ENCODE peak calls at places on chromosomes 6 and 20, in six cellular contexts. One of them, this sample, is unnamed.

GRCh38 chr6:11968241-11968806 is 43.8 kb upstream of the HIVEP1 start:
- DNase-seq in WTC11: no peak
- DNase-seq in fibroblast of pulmonary artery: no peak
- DNase-seq in HFFc6: no peak
- DNase-seq in astrocyte of the spinal cord: no peak
- DNase-seq in right lobe of liver: no peak
- DNase-seq in this sample: no peak

GRCh38 chr6:141667580-141668309 is 465.0 kb upstream of the GJE1 start:
- DNase-seq in WTC11: no peak
- DNase-seq in fibroblast of pulmonary artery: peak; percentile 22
- DNase-seq in HFFc6: peak; percentile 12
- DNase-seq in astrocyte of the spinal cord: peak; percentile 24
- DNase-seq in right lobe of liver: no peak
- DNase-seq in this sample: no peak

GRCh38 chr6:31945507-31946369 is at the start of gene CFB:
- DNase-seq in WTC11: peak; percentile 44
- DNase-seq in fibroblast of pulmonary artery: peak; percentile 90
- DNase-seq in HFFc6: peak; percentile 78
- DNase-seq in astrocyte of the spinal cord: peak; percentile 70
- DNase-seq in right lobe of liver: peak; percentile 96
- DNase-seq in this sample: peak; percentile 87

GRCh38 chr6:144310761-144311160 is 25.6 kb downstream of the UTRN start:
- DNase-seq in WTC11: no peak
- DNase-seq in fibroblast of pulmonary artery: no peak
- DNase-seq in HFFc6: no peak
- DNase-seq in astrocyte of the spinal cord: no peak
- DNase-seq in right lobe of liver: no peak
- DNase-seq in this sample: no peak

GRCh38 chr6:22642254-22642653 is 72.9 kb downstream of the HDGFL1 start:
- DNase-seq in WTC11: no peak
- DNase-seq in fibroblast of pulmonary artery: peak; percentile 9
- DNase-seq in HFFc6: no peak
- DNase-seq in astrocyte of the spinal cord: peak; percentile 46
- DNase-seq in right lobe of liver: no peak
- DNase-seq in this sample: no peak

GRCh38 chr20:47764154-47764734 is 21.0 kb downstream of the SULF2 start:
- DNase-seq in WTC11: no peak
- DNase-seq in fibroblast of pulmonary artery: no peak
- DNase-seq in HFFc6: no peak
- DNase-seq in astrocyte of the spinal cord: no peak
- DNase-seq in right lobe of liver: no peak
- DNase-seq in this sample: no peak

GRCh38 chr6:11869656-11870340 is 91.2 kb upstream of the ADTRP start:
- DNase-seq in WTC11: no peak
- DNase-seq in fibroblast of pulmonary artery: peak; percentile 78
- DNase-seq in HFFc6: no peak
- DNase-seq in astrocyte of the spinal cord: peak; percentile 81
- DNase-seq in right lobe of liver: peak; percentile 84
- DNase-seq in this sample: no peak

GRCh38 chr6:16358531-16359138 is 120.2 kb downstream of the GMPR start:
- DNase-seq in WTC11: no peak
- DNase-seq in fibroblast of pulmonary artery: no peak
- DNase-seq in HFFc6: no peak
- DNase-seq in astrocyte of the spinal cord: no peak
- DNase-seq in right lobe of liver: no peak
- DNase-seq in this sample: no peak

GRCh38 chr6:7087066-7087465 is 20.7 kb upstream of the RREB1 start:
- DNase-seq in WTC11: no peak
- DNase-seq in fibroblast of pulmonary artery: peak; percentile 25
- DNase-seq in HFFc6: peak; percentile 22
- DNase-seq in astrocyte of the spinal cord: peak; percentile 41
- DNase-seq in right lobe of liver: no peak
- DNase-seq in this sample: no peak

GRCh38 chr6:106360410-106360988 is at the start of gene CRYBG1:
- DNase-seq in WTC11: peak; percentile 93
- DNase-seq in fibroblast of pulmonary artery: peak; percentile 13
- DNase-seq in HFFc6: no peak
- DNase-seq in astrocyte of the spinal cord: no peak
- DNase-seq in right lobe of liver: peak; percentile 68
- DNase-seq in this sample: peak; percentile 94

GRCh38 chr20:2228926-2229325 is 66.9 kb upstream of the TGM3 start:
- DNase-seq in WTC11: no peak
- DNase-seq in fibroblast of pulmonary artery: no peak
- DNase-seq in HFFc6: no peak
- DNase-seq in astrocyte of the spinal cord: no peak
- DNase-seq in right lobe of liver: no peak
- DNase-seq in this sample: no peak

DNA sequence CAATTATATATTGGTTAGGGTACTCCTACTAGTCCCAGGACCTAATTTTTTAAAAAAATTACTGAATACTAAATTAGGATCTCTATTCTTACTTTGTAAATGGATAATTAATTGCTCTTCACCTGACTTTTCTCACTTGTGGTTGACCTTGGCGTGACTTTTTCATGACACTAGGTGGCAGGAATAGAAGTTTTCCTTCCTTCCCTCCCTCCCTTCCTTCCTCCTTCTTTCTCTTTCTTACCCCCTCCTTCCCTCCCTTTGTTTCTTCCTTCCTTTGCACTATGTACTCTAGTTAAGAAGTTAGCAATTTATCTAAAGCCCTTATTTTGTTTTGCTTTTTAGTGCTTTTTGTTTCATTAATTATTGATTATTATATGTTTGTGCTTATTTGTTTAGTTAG is 20.4 kb upstream of the HBS1L start:
- DNase-seq in WTC11: no peak
- DNase-seq in fibroblast of pulmonary artery: no peak
- DNase-seq in HFFc6: no peak
- DNase-seq in astrocyte of the spinal cord: no peak
- DNase-seq in right lobe of liver: no peak
- DNase-seq in this sample: no peak
- TF ChIP-seq CTCF in WTC11: no peak
- TF ChIP-seq CTCF in fibroblast of pulmonary artery: no peak
- TF ChIP-seq CTCF in HFFc6: peak; percentile 32
- TF ChIP-seq CTCF in astrocyte of the spinal cord: no peak
- TF ChIP-seq CTCF in right lobe of liver: no peak
- TF ChIP-seq CTCF in this sample: peak; percentile 22

GRCh38 chr20:44584103-44584690 is 1.8 kb downstream of the PKIG start:
- DNase-seq in WTC11: no peak
- DNase-seq in fibroblast of pulmonary artery: no peak
- DNase-seq in HFFc6: no peak
- DNase-seq in astrocyte of the spinal cord: no peak
- DNase-seq in right lobe of liver: no peak
- DNase-seq in this sample: no peak
- TF ChIP-seq CTCF in WTC11: no peak
- TF ChIP-seq CTCF in fibroblast of pulmonary artery: no peak
- TF ChIP-seq CTCF in HFFc6: peak; percentile 14
- TF ChIP-seq CTCF in astrocyte of the spinal cord: no peak
- TF ChIP-seq CTCF in right lobe of liver: no peak
- TF ChIP-seq CTCF in this sample: no peak

DNA sequence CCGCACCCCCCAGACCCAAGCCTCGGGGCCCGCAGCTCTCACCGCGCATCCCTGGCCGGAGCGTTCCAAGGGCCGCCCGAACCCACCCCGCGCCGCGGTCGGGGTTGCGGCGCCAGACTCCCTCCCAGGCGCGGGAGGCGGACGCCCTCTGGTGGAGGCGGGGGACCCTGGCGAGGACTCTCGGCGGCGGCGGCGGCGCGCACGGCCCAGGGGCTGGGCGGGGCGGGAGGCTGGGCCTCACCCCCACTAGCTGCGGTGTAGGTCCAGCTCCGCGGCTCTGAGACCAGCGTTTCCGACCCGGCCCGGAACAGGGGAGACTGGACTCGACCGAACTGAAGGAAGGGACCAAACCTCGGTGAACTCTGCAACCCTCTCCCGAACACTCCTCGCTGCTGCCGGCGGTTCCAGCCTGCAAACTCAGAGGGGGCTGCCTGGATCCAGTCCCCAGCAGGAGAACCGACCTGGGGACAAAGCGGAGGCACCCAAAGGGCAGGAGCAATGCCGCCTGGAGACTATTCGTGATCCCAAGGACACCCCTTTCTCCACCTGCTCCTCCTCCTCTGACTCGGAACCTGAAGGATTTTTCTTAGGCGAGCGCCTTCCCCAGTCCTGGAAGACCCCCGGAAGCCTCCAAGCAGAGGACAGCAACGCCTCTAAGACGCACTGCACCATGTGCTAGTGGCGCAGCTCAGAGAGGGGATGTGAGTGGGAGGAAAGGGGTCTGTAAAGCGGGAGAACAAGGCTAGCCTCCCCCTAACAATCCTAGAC is 859 bp upstream of the TOMM6 start:
- DNase-seq in WTC11: peak; percentile 88
- DNase-seq in fibroblast of pulmonary artery: peak; percentile 73
- DNase-seq in HFFc6: peak; percentile 59
- DNase-seq in astrocyte of the spinal cord: peak; percentile 81
- DNase-seq in right lobe of liver: peak; percentile 92
- DNase-seq in this sample: peak; percentile 88
- TF ChIP-seq CTCF in WTC11: no peak
- TF ChIP-seq CTCF in fibroblast of pulmonary artery: peak; percentile 23
- TF ChIP-seq CTCF in HFFc6: peak; percentile 86
- TF ChIP-seq CTCF in astrocyte of the spinal cord: peak; percentile 64
- TF ChIP-seq CTCF in right lobe of liver: peak; percentile 89
- TF ChIP-seq CTCF in this sample: peak; percentile 67

GRCh38 chr6:282177-282866 is 10.0 kb upstream of the DUSP22 start:
- DNase-seq in WTC11: no peak
- DNase-seq in fibroblast of pulmonary artery: no peak
- DNase-seq in HFFc6: no peak
- DNase-seq in astrocyte of the spinal cord: no peak
- DNase-seq in right lobe of liver: no peak
- DNase-seq in this sample: no peak
- TF ChIP-seq CTCF in WTC11: no peak
- TF ChIP-seq CTCF in fibroblast of pulmonary artery: no peak
- TF ChIP-seq CTCF in HFFc6: no peak
- TF ChIP-seq CTCF in astrocyte of the spinal cord: no peak
- TF ChIP-seq CTCF in right lobe of liver: no peak
- TF ChIP-seq CTCF in this sample: no peak

GRCh38 chr6:39389372-39389767 is 66.9 kb upstream of the KCNK16 start:
- DNase-seq in WTC11: no peak
- DNase-seq in fibroblast of pulmonary artery: peak; percentile 32
- DNase-seq in HFFc6: no peak
- DNase-seq in astrocyte of the spinal cord: no peak
- DNase-seq in right lobe of liver: no peak
- DNase-seq in this sample: no peak
- TF ChIP-seq CTCF in WTC11: peak; percentile 23
- TF ChIP-seq CTCF in fibroblast of pulmonary artery: peak; percentile 37
- TF ChIP-seq CTCF in HFFc6: no peak
- TF ChIP-seq CTCF in astrocyte of the spinal cord: peak; percentile 35
- TF ChIP-seq CTCF in right lobe of liver: no peak
- TF ChIP-seq CTCF in this sample: no peak

DNA sequence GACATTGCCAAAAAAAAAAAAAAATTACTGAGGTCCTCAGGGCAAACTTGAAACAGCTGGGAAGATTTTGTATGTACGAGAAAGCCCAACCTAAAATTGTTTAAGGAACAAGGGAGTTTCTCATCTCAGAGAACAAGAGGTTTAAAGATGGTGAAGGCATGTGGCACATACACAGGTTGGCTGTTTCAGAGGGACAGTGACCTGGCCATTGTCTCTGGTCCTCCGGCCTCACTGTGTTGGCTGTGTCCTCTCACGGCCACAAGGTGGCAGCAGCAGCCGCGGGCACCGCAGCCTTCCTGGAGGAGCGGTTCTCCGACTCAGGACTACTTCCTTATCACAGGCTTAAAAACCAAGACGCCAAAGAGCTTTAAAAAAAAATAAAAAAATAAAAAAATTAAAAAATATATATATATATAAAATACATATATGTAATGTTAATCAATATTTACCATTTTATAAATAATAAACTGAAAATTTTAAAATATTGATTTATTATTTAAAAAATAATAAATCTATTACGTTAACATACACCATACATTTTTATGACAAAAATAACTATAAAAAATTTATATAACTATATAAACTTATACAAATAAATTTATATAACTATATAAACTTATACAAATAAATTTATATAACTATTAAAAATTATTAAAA is 52.8 kb downstream of the GTF2H5 start:
- DNase-seq in WTC11: peak; percentile 86
- DNase-seq in fibroblast of pulmonary artery: peak; percentile 85
- DNase-seq in HFFc6: peak; percentile 71
- DNase-seq in astrocyte of the spinal cord: peak; percentile 81
- DNase-seq in right lobe of liver: peak; percentile 86
- DNase-seq in this sample: peak; percentile 66
- TF ChIP-seq CTCF in WTC11: peak; percentile 93
- TF ChIP-seq CTCF in fibroblast of pulmonary artery: peak; percentile 96
- TF ChIP-seq CTCF in HFFc6: peak; percentile 96
- TF ChIP-seq CTCF in astrocyte of the spinal cord: peak; percentile 96
- TF ChIP-seq CTCF in right lobe of liver: peak; percentile 90
- TF ChIP-seq CTCF in this sample: peak; percentile 89

DNA sequence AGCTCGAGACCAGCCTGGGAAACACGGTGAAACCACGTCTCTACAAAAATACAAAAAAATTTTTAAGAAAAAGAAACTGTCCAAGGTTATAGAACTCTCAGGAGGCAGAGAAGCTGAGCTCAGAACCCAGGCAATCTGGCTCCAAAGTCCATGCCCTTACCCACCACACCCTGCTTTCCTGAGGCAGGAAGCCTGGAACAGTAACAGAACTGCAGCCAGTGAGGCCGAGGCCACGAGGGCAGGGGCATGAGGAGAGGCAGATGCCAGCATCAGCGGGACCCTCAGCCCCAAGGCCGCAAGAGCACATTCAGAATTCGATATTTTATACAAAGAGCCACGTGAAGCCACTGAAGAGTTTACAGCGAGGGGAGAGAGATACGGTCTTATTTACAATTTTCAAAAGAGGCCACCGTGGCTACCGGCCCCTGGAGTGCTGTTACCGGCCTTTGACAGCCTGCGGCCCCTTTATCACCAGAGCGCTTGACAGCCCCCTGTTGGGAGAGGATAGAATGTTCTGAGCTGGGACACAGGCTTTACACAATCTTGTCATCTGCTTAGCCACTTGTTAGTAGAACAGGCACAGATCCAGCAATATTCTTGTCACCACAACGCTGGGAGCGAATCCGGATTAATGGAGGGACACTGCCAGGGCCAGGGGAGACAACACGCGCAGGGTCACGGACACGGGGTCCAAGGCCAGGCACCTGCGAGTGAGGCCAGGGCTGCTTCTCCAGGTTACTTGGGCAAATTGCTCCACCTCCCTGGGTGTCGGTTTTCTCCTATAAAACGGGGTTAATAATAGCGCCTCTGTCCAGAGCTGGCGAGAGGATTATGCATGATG is 5.6 kb downstream of the SPATA2 start:
- DNase-seq in WTC11: no peak
- DNase-seq in fibroblast of pulmonary artery: no peak
- DNase-seq in HFFc6: no peak
- DNase-seq in astrocyte of the spinal cord: no peak
- DNase-seq in right lobe of liver: peak; percentile 79
- DNase-seq in this sample: no peak
- TF ChIP-seq CTCF in WTC11: no peak
- TF ChIP-seq CTCF in fibroblast of pulmonary artery: peak; percentile 25
- TF ChIP-seq CTCF in HFFc6: peak; percentile 50
- TF ChIP-seq CTCF in astrocyte of the spinal cord: peak; percentile 32
- TF ChIP-seq CTCF in right lobe of liver: peak; percentile 54
- TF ChIP-seq CTCF in this sample: no peak

GRCh38 chr20:7926323-7926722 is 13.9 kb downstream of the HAO1 start:
- DNase-seq in WTC11: no peak
- DNase-seq in fibroblast of pulmonary artery: no peak
- DNase-seq in HFFc6: no peak
- DNase-seq in astrocyte of the spinal cord: no peak
- DNase-seq in right lobe of liver: no peak
- DNase-seq in this sample: no peak

GRCh38 chr20:7930386-7930785 is 9.9 kb downstream of the HAO1 start:
- DNase-seq in WTC11: no peak
- DNase-seq in fibroblast of pulmonary artery: no peak
- DNase-seq in HFFc6: no peak
- DNase-seq in astrocyte of the spinal cord: no peak
- DNase-seq in right lobe of liver: no peak
- DNase-seq in this sample: no peak

GRCh38 chr20:7924692-7925091 is 15.6 kb downstream of the HAO1 start:
- DNase-seq in WTC11: no peak
- DNase-seq in fibroblast of pulmonary artery: peak; percentile 91
- DNase-seq in HFFc6: peak; percentile 93
- DNase-seq in astrocyte of the spinal cord: peak; percentile 90
- DNase-seq in right lobe of liver: no peak
- DNase-seq in this sample: no peak

GRCh38 chr20:7926767-7927166 is 13.5 kb downstream of the HAO1 start:
- DNase-seq in WTC11: no peak
- DNase-seq in fibroblast of pulmonary artery: peak; percentile 77
- DNase-seq in HFFc6: peak; percentile 25
- DNase-seq in astrocyte of the spinal cord: peak; percentile 54
- DNase-seq in right lobe of liver: no peak
- DNase-seq in this sample: no peak
- TF ChIP-seq CTCF in WTC11: peak; percentile 19
- TF ChIP-seq CTCF in fibroblast of pulmonary artery: peak; percentile 79
- TF ChIP-seq CTCF in HFFc6: peak; percentile 80
- TF ChIP-seq CTCF in astrocyte of the spinal cord: peak; percentile 54
- TF ChIP-seq CTCF in right lobe of liver: peak; percentile 25
- TF ChIP-seq CTCF in this sample: peak; percentile 64